ENCODE peak calls at places on chromosomes 6 and 20, in seven cellular contexts. One of them, this sample, is unnamed.

GRCh38 chr6:33878541-33878940 is 74.7 kb upstream of the MLN start:
- DNase-seq in activated naive CD4-positive, alpha-beta T cell: no peak
- DNase-seq in HEK293T: no peak
- DNase-seq in stimulated activated CD8-positive, alpha-beta memory T cell treated with anti-CD3 and anti-CD28 coated beads, Interleukin-7, amount 100 ng/mL, for 4 hours: no peak
- DNase-seq in effector CD4-positive, alpha-beta T cell: no peak
- DNase-seq in NCI-H345: peak
- DNase-seq in activated T-helper 1 cell treated with anti-CD3 and anti-CD28 coated beads, Interleukin-2, amount 50 U/mL, for 16 hours: no peak
- DNase-seq in this sample: no peak

GRCh38 chr6:43628392-43629103 is 516 bp downstream of the GTPBP2 start:
- DNase-seq in HEK293T: peak
- DNase-seq in activated naive CD4-positive, alpha-beta T cell: peak
- DNase-seq in stimulated activated CD8-positive, alpha-beta memory T cell treated with anti-CD3 and anti-CD28 coated beads, Interleukin-7, amount 100 ng/mL, for 4 hours: no peak
- DNase-seq in NCI-H345: peak
- DNase-seq in effector CD4-positive, alpha-beta T cell: peak
- DNase-seq in activated T-helper 1 cell treated with anti-CD3 and anti-CD28 coated beads, Interleukin-2, amount 50 U/mL, for 16 hours: peak
- DNase-seq in this sample: no peak

GRCh38 chr6:107578642-107579332 is 88.9 kb downstream of the SOBP start:
- DNase-seq in HEK293T: no peak
- DNase-seq in effector CD4-positive, alpha-beta T cell: no peak
- DNase-seq in NCI-H345: no peak
- DNase-seq in activated naive CD4-positive, alpha-beta T cell: no peak
- DNase-seq in stimulated activated CD8-positive, alpha-beta memory T cell treated with anti-CD3 and anti-CD28 coated beads, Interleukin-7, amount 100 ng/mL, for 4 hours: no peak
- DNase-seq in activated T-helper 1 cell treated with anti-CD3 and anti-CD28 coated beads, Interleukin-2, amount 50 U/mL, for 16 hours: no peak
- DNase-seq in this sample: no peak

GRCh38 chr6:111709201-111709600 is 103.5 kb upstream of the TRAF3IP2 start:
- DNase-seq in stimulated activated CD8-positive, alpha-beta memory T cell treated with anti-CD3 and anti-CD28 coated beads, Interleukin-7, amount 100 ng/mL, for 4 hours: no peak
- DNase-seq in activated T-helper 1 cell treated with anti-CD3 and anti-CD28 coated beads, Interleukin-2, amount 50 U/mL, for 16 hours: no peak
- DNase-seq in HEK293T: no peak
- DNase-seq in effector CD4-positive, alpha-beta T cell: no peak
- DNase-seq in activated naive CD4-positive, alpha-beta T cell: no peak
- DNase-seq in NCI-H345: no peak
- DNase-seq in this sample: no peak

GRCh38 chr20:3710703-3711417 is 1.5 kb downstream of the SIGLEC1 start:
- DNase-seq in stimulated activated CD8-positive, alpha-beta memory T cell treated with anti-CD3 and anti-CD28 coated beads, Interleukin-7, amount 100 ng/mL, for 4 hours: peak
- DNase-seq in activated T-helper 1 cell treated with anti-CD3 and anti-CD28 coated beads, Interleukin-2, amount 50 U/mL, for 16 hours: peak
- DNase-seq in effector CD4-positive, alpha-beta T cell: peak
- DNase-seq in activated naive CD4-positive, alpha-beta T cell: peak
- DNase-seq in NCI-H345: peak
- DNase-seq in HEK293T: peak
- DNase-seq in this sample: peak

GRCh38 chr20:52172392-52173047 is 19.1 kb downstream of the ZFP64 start:
- DNase-seq in activated naive CD4-positive, alpha-beta T cell: no peak
- DNase-seq in NCI-H345: no peak
- DNase-seq in activated T-helper 1 cell treated with anti-CD3 and anti-CD28 coated beads, Interleukin-2, amount 50 U/mL, for 16 hours: no peak
- DNase-seq in HEK293T: no peak
- DNase-seq in effector CD4-positive, alpha-beta T cell: no peak
- DNase-seq in stimulated activated CD8-positive, alpha-beta memory T cell treated with anti-CD3 and anti-CD28 coated beads, Interleukin-7, amount 100 ng/mL, for 4 hours: no peak
- DNase-seq in this sample: no peak

GRCh38 chr6:43490523-43490939 is 13.2 kb downstream of the TJAP1 start:
- DNase-seq in stimulated activated CD8-positive, alpha-beta memory T cell treated with anti-CD3 and anti-CD28 coated beads, Interleukin-7, amount 100 ng/mL, for 4 hours: no peak
- DNase-seq in activated T-helper 1 cell treated with anti-CD3 and anti-CD28 coated beads, Interleukin-2, amount 50 U/mL, for 16 hours: no peak
- DNase-seq in HEK293T: no peak
- DNase-seq in NCI-H345: no peak
- DNase-seq in effector CD4-positive, alpha-beta T cell: no peak
- DNase-seq in activated naive CD4-positive, alpha-beta T cell: no peak
- DNase-seq in this sample: no peak

GRCh38 chr6:53956068-53956711 is 155.1 kb upstream of the MLIP start:
- DNase-seq in NCI-H345: peak
- DNase-seq in stimulated activated CD8-positive, alpha-beta memory T cell treated with anti-CD3 and anti-CD28 coated beads, Interleukin-7, amount 100 ng/mL, for 4 hours: no peak
- DNase-seq in effector CD4-positive, alpha-beta T cell: no peak
- DNase-seq in activated T-helper 1 cell treated with anti-CD3 and anti-CD28 coated beads, Interleukin-2, amount 50 U/mL, for 16 hours: no peak
- DNase-seq in HEK293T: peak
- DNase-seq in activated naive CD4-positive, alpha-beta T cell: no peak
- DNase-seq in this sample: peak

GRCh38 chr6:26403888-26404287 is 1.8 kb downstream of the BTN3A1 start:
- DNase-seq in NCI-H345: no peak
- DNase-seq in HEK293T: no peak
- DNase-seq in activated T-helper 1 cell treated with anti-CD3 and anti-CD28 coated beads, Interleukin-2, amount 50 U/mL, for 16 hours: no peak
- DNase-seq in activated naive CD4-positive, alpha-beta T cell: no peak
- DNase-seq in effector CD4-positive, alpha-beta T cell: no peak
- DNase-seq in stimulated activated CD8-positive, alpha-beta memory T cell treated with anti-CD3 and anti-CD28 coated beads, Interleukin-7, amount 100 ng/mL, for 4 hours: no peak
- DNase-seq in this sample: no peak

GRCh38 chr6:109922851-109923250 is 55.3 kb upstream of the GPR6 start:
- DNase-seq in HEK293T: no peak
- DNase-seq in activated T-helper 1 cell treated with anti-CD3 and anti-CD28 coated beads, Interleukin-2, amount 50 U/mL, for 16 hours: no peak
- DNase-seq in NCI-H345: no peak
- DNase-seq in activated naive CD4-positive, alpha-beta T cell: no peak
- DNase-seq in stimulated activated CD8-positive, alpha-beta memory T cell treated with anti-CD3 and anti-CD28 coated beads, Interleukin-7, amount 100 ng/mL, for 4 hours: no peak
- DNase-seq in effector CD4-positive, alpha-beta T cell: no peak
- DNase-seq in this sample: no peak

GRCh38 chr6:2963756-2964155 is 7.6 kb downstream of the SERPINB6 start:
- DNase-seq in effector CD4-positive, alpha-beta T cell: no peak
- DNase-seq in activated T-helper 1 cell treated with anti-CD3 and anti-CD28 coated beads, Interleukin-2, amount 50 U/mL, for 16 hours: no peak
- DNase-seq in HEK293T: no peak
- DNase-seq in activated naive CD4-positive, alpha-beta T cell: no peak
- DNase-seq in stimulated activated CD8-positive, alpha-beta memory T cell treated with anti-CD3 and anti-CD28 coated beads, Interleukin-7, amount 100 ng/mL, for 4 hours: no peak
- DNase-seq in NCI-H345: no peak
- DNase-seq in this sample: no peak